ENCODE peak calls at places on chromosomes 1 and 21, in six cellular contexts. X, A, M, F, Y and Q are unnamed samples.

GRCh38 chr1:172185206-172185605 is 235.3 kb upstream of the C1orf105 start:
- DNase-seq in M (no peak), F (peak; percentile 7), Y (no peak), X (no peak), A (no peak), Q (no peak)

GRCh38 chr1:32172621-32173245 is 6.7 kb upstream of the TXLNA start:
- DNase-seq in Y (no peak), A (no peak), F (peak; percentile 62), X (no peak), M (no peak), Q (no peak)

GRCh38 chr1:44405804-44406743 is 1.0 kb downstream of the RNF220 start:
- DNase-seq in M (no peak), Y (no peak), X (no peak), A (no peak), F (peak; percentile 19), Q (peak; percentile 80)

GRCh38 chr1:41811978-41812852 is 106.5 kb downstream of the HIVEP3 start:
- DNase-seq in M (peak; percentile 74), X (no peak), A (peak; percentile 41), F (peak; percentile 98), Y (peak; percentile 44), Q (no peak)

GRCh38 chr1:97145321-97145956 is 423.9 kb downstream of the PTBP2 start:
- DNase-seq in M (no peak), X (no peak), Y (no peak), F (peak; percentile 77), A (no peak), Q (no peak)

GRCh38 chr1:117173711-117174110 is 37.0 kb downstream of the VTCN1 start:
- DNase-seq in F (no peak), A (no peak), Y (no peak), M (no peak), X (no peak), Q (no peak)

GRCh38 chr1:202143011-202143767 is 1.3 kb downstream of the ARL8A start:
- DNase-seq in A (peak; percentile 45), X (no peak), F (peak; percentile 18), Y (peak; percentile 32), M (peak; percentile 58), Q (peak; percentile 75)

GRCh38 chr1:201528631-201529260 is 10.2 kb upstream of the NAV1 start:
- DNase-seq in Y (no peak), F (peak; percentile 55), M (no peak), X (no peak), A (no peak), Q (no peak)

GRCh38 chr1:36408479-36408878 is 10.8 kb upstream of the LSM10 start:
- DNase-seq in F (no peak), Y (no peak), M (no peak), X (no peak), A (no peak), Q (no peak)

GRCh38 chr1:29626066-29626465 is 389.7 kb downstream of the PTPRU start:
- DNase-seq in M (no peak), A (no peak), F (no peak), X (no peak), Y (no peak), Q (no peak)

GRCh38 chr1:53265581-53265980 is 27.3 kb upstream of the MAGOH start:
- DNase-seq in X (no peak), M (no peak), F (no peak), A (no peak), Y (no peak), Q (no peak)

GRCh38 chr1:225548140-225548857 is 104.6 kb downstream of the ENAH start:
- DNase-seq in Y (no peak), A (no peak), M (no peak), F (peak; percentile 27), X (no peak), Q (no peak)

GRCh38 chr1:87398644-87399043 is 70.0 kb downstream of the LMO4 start:
- DNase-seq in F (peak; percentile 74), M (peak; percentile 5), Y (no peak), A (no peak), X (no peak), Q (no peak)

GRCh38 chr1:17665950-17666720 is 89.0 kb upstream of the ACTL8 start:
- DNase-seq in M (no peak), X (no peak), Y (no peak), A (no peak), F (peak; percentile 12), Q (no peak)

GRCh38 chr21:42381347-42381984 is 14.4 kb downstream of the TMPRSS3 start:
- DNase-seq in Y (no peak), A (no peak), M (peak; percentile 45), X (no peak), F (peak; percentile 61), Q (no peak)

GRCh38 chr1:236864996-236865877 is 70.1 kb downstream of the MTR start:
- DNase-seq in A (no peak), F (no peak), Y (no peak), X (no peak), M (no peak), Q (no peak)

GRCh38 chr1:228009828-228010775 is 3.3 kb downstream of the WNT3A start:
- DNase-seq in Y (no peak), F (no peak), A (no peak), X (no peak), M (no peak), Q (peak; percentile 49)

GRCh38 chr1:151944110-151944858 is 35.0 kb upstream of the THEM4 start:
- DNase-seq in X (no peak), M (peak; percentile 28), F (no peak), Y (peak; percentile 44), A (peak; percentile 57), Q (no peak)

GRCh38 chr1:31764307-31765040 is at the start of gene ADGRB2:
- DNase-seq in A (no peak), X (no peak), Y (no peak), F (no peak), M (no peak), Q (no peak)

GRCh38 chr1:9193226-9193625 is 41.3 kb upstream of the H6PD start:
- DNase-seq in Y (no peak), A (no peak), M (no peak), F (peak; percentile 75), X (no peak), Q (no peak)

DNA sequence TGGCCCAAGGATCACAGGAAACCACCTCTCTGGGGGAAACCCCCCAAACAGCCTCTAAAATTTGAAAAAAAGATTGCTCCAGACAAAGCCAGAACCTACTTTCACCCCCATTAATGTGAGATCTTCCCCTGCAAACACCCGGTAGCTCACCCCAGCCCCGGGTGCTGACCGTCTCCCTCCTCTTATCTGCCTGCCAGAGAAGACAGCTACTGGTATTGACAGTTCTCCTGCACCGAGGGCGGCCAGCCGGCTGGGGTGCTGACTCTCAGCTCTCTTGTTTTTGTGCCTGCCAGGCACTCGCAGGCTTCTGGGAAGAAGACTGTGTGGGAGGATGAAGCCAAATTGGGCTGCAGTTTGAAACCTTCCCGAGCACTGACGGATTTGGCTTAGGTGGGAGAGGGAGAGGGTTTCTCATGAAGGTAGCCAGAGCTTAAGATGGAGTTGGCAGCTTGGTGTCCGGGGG is 48.2 kb downstream of the RASSF5 start:
- DNase-seq in M (peak; percentile 89), A (peak; percentile 36), X (peak; percentile 20), F (no peak), Y (peak; percentile 32), Q (no peak)
- H3K4me3 ChIP-seq in M (no peak overlapping the region), A (no peak overlapping the region), X (peak overlapping the region; percentile 95), F (no peak overlapping the region), Y (no peak overlapping the region), Q (no peak overlapping the region)

GRCh38 chr1:155185783-155186265 is 12.2 kb downstream of the TRIM46 start:
- DNase-seq in M (no peak), X (no peak), Y (no peak), F (no peak), A (no peak), Q (peak; percentile 30)
- H3K4me3 ChIP-seq in M (no peak overlapping the region), X (no peak overlapping the region), Y (no peak overlapping the region), F (no peak overlapping the region), A (no peak overlapping the region), Q (no peak overlapping the region)

GRCh38 chr1:181317261-181317924 is 165.9 kb upstream of the CACNA1E start:
- DNase-seq in Y (no peak), F (no peak), M (no peak), X (no peak), A (no peak), Q (no peak)
- H3K4me3 ChIP-seq in Y (peak overlapping the region; percentile 24), F (no peak overlapping the region), M (no peak overlapping the region), X (no peak overlapping the region), A (no peak overlapping the region), Q (no peak overlapping the region)

DNA sequence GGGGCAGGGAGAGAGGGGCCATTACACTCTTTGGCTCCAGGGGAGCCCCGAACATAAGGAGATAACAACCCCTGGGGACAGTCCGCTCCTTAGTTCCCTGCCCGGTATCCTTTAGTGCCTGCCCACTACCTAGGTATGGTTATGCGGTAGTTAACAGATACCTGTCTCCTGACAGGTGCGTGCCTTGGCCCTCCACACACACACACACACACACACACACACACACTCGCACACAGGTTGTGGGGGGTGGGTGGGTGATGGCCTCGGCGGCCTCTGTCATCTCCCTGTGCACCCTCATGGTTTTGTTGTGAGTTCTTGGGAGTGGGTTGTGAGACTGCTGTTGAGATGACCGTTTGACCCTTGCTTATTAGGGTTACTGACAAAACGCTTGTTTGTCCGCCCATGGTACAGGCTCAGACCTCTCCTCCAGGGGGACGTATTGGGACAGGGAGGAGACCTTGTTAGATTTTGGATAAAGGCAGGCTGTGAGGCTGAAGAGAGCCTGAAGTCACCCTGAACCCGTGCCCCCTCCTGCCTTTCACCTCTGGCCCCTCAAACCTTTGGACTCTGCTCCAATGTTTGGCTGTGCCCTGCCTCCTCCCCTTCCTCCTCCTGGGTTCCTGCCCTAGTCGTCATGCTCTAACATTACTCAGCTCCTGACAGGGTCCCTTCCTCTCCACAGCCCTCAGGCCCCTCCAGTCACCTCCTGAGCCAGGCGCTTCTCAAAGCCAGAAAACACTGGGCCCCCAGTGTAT is 976 bp downstream of the RASSF5 start:
- DNase-seq in X (no peak), Y (no peak), M (no peak), F (no peak), A (no peak), Q (peak; percentile 43)
- H3K4me3 ChIP-seq in X (peak overlapping the region; percentile 62), Y (peak overlapping the region; percentile 65), M (peak overlapping the region; percentile 39), F (peak overlapping the region; percentile 55), A (peak overlapping the region; percentile 73), Q (peak overlapping the region; percentile 48)

DNA sequence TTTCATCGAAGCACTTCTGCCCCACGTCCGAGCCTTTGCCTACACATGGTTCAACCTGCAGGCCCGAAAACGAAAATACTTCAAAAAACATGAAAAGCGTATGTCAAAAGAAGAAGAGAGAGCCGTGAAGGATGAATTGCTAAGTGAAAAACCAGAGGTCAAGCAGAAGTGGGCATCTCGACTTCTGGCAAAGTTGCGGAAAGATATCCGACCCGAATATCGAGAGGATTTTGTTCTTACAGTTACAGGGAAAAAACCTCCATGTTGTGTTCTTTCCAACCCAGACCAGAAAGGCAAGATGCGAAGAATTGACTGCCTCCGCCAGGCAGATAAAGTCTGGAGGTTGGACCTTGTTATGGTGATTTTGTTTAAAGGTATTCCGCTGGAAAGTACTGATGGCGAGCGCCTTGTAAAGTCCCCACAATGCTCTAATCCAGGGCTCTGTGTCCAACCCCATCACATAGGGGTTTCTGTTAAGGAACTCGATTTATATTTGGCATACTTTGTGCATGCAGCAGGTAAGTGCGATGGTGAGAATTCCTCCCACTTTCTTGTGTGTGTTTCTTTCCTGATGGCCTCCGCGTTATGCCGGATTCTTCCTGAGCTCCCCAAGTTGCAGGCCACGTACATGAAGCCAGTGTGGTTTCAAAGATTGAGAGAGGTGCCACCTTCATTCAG is 5.9 kb downstream of the NFIA start:
- DNase-seq in Y (no peak), X (no peak), M (no peak), F (no peak), A (no peak), Q (no peak)
- H3K4me3 ChIP-seq in Y (peak overlapping the region; percentile 7), X (no peak overlapping the region), M (no peak overlapping the region), F (no peak overlapping the region), A (no peak overlapping the region), Q (no peak overlapping the region)

GRCh38 chr1:166947398-166948043 is 27.8 kb downstream of the ILDR2 start:
- DNase-seq in F (peak; percentile 45), M (peak; percentile 12), Y (peak; percentile 27), X (no peak), A (peak; percentile 45), Q (peak; percentile 85)
- H3K4me3 ChIP-seq in F (no peak overlapping the region), M (no peak overlapping the region), Y (peak overlapping the region; percentile 45), X (no peak overlapping the region), A (peak overlapping the region; percentile 44), Q (peak overlapping the region; percentile 16)